ENCODE peak calls at places on chromosomes 6 and 20, in four cellular contexts. I is HepG2, W is K562, S is A549. X is an unnamed sample.

GRCh38 chr6:45310118-45310788 is 17.9 kb upstream of the RUNX2 start:
- DNase-seq in I (no peak), W (no peak), S (no peak), X (no peak)

GRCh38 chr6:49906511-49906910 is 40.2 kb upstream of the CRISP1 start:
- DNase-seq in I (no peak), W (no peak), S (no peak), X (no peak)

GRCh38 chr6:79466222-79466834 is 70.9 kb downstream of the LCA5 start:
- DNase-seq in I (no peak), W (no peak), S (no peak), X (no peak)

GRCh38 chr20:17520583-17520982 is 10.6 kb downstream of the BFSP1 start:
- DNase-seq in I (no peak), W (no peak), S (no peak), X (no peak)

GRCh38 chr6:161536141-161536735 is 262.4 kb upstream of the AGPAT4 start:
- DNase-seq in I (no peak), W (no peak), S (no peak), X (no peak)

GRCh38 chr6:13579911-13580310 is 5.5 kb downstream of the SIRT5 start:
- DNase-seq in I (no peak), W (no peak), S (no peak), X (no peak)

GRCh38 chr6:797479-798077 is 104.6 kb upstream of the EXOC2 start:
- DNase-seq in I (peak), W (peak), S (peak), X (peak)

GRCh38 chr6:5086294-5086890 is 1.3 kb downstream of the PPP1R3G start:
- DNase-seq in I (no peak), W (no peak), S (no peak), X (no peak)

GRCh38 chr20:17810847-17811604 is 111.3 kb downstream of the BANF2 start:
- DNase-seq in I (no peak), W (no peak), S (no peak), X (no peak)

GRCh38 chr6:133130863-133131262 is 110.3 kb upstream of the EYA4 start:
- DNase-seq in I (peak), W (no peak), S (peak), X (no peak)

GRCh38 chr6:151257984-151258445 is 18.2 kb downstream of the AKAP12 start:
- DNase-seq in I (no peak), W (no peak), S (no peak), X (no peak)

GRCh38 chr6:166743415-166743814 is 116.4 kb upstream of the RPS6KA2 start:
- DNase-seq in I (no peak), W (no peak), S (no peak), X (peak)

GRCh38 chr6:82118150-82118562 is 129.4 kb downstream of the IBTK start:
- DNase-seq in I (no peak), W (no peak), S (no peak), X (no peak)

GRCh38 chr6:96789871-96790270 is 47.4 kb downstream of the GPR63 start:
- DNase-seq in I (no peak), W (no peak), S (no peak), X (no peak)
- TF ChIP-seq RNF2 in I (no peak), W (no peak), S (no peak), X (no peak)

GRCh38 chr6:138307816-138308727 is 69.6 kb upstream of the SMIM28 start:
- DNase-seq in I (peak), W (no peak), S (no peak), X (no peak)
- TF ChIP-seq RNF2 in I (no peak), W (no peak), S (no peak), X (no peak)

DNA sequence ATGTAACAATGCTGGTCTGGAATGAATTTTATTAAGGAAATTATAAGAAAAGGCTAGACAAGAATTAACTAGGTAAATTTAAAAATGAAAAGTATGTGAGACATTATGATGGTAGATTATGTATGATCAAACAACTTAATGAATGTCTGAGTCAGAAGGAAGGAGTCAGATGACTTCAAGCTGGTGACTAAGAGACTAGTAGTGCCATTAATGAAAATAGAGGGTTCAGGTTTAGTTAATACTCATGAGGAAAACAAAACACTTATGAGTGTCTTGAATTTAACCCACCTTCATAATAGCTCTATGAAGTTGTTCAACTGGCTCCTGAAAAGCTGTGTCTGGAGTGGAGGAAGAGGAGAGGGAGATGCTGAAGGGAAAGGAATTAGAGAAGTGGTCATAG is 256.3 kb downstream of the ADGRB3 start:
- DNase-seq in I (no peak), W (no peak), S (no peak), X (no peak)
- TF ChIP-seq RNF2 in I (no peak), W (no peak), S (no peak), X (no peak)

GRCh38 chr6:39350723-39351505 is 28.4 kb upstream of the KCNK16 start:
- DNase-seq in I (no peak), W (no peak), S (no peak), X (no peak)
- TF ChIP-seq RNF2 in I (no peak), W (no peak), S (no peak), X (no peak)

DNA sequence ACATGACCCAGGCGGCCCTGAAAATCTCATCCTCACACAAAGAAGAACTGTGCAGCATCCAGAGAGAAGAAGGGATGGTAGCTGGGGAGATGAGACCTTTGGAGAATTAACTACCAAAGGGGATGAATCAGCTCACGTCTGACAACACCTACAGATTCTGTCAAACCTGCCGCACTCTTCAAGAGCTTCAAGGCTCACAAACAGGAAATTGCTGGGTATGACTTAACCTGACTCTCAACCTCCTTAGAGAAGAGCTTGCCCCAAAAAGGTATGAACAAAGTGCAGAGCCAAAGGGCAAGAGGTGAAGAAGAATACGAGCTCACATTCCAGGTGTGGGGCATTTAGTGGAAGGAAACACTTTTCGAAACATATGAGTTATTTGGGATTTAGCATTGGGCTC is 139.8 kb downstream of the BACH2 start:
- DNase-seq in I (no peak), W (no peak), S (no peak), X (no peak)
- TF ChIP-seq RNF2 in I (no peak), W (no peak), S (no peak), X (no peak)

DNA sequence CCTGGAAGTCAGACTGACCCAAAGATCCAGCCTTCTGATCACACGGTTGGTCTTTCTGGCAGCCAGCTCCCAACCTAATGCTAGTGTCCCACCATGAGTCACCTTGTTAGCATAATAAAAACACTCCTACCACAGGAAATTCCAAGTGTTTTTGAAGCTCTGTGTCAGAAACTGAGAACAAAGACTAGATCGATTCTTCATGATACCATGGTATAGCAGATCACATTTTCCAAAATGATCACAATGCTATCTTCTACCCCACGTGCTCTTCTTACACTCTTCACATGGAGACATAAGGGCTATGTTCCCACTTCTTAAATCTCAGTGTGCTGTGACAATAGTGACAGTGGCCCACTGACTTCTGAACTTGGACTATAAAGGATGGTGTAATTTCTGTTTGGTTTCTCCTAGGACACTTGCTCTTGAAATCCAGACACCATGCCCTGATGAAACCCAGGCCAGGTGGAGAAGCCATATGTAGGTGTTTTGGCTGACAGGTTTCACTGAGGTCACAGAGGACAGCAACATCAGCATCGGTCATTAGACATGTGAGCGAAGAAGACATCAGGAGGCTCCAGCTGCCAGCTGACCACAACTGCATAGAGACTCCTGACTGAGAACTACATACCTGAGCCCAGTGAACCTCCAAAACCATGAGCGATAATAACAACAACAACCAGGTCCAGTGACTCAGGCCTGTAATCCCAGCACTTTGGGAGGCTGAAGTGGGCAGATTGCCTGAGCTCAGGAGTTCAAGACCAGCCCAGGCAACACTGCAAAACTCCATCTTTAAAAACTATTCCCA is 57.5 kb downstream of the MKKS start:
- DNase-seq in I (no peak), W (no peak), S (no peak), X (no peak)
- TF ChIP-seq RNF2 in I (no peak), W (no peak), S (no peak), X (no peak)

GRCh38 chr20:40717343-40717865 is 28.4 kb upstream of the MAFB start:
- DNase-seq in I (no peak), W (no peak), S (no peak), X (no peak)
- TF ChIP-seq RNF2 in I (no peak), W (no peak), S (no peak), X (no peak)

GRCh38 chr6:1834231-1834630 is 224.5 kb downstream of the FOXC1 start:
- DNase-seq in I (no peak), W (no peak), S (no peak), X (no peak)

GRCh38 chr6:1832844-1833787 is 223.4 kb downstream of the FOXC1 start:
- DNase-seq in I (peak), W (no peak), S (no peak), X (no peak)

GRCh38 chr6:1832358-1832757 is 222.6 kb downstream of the FOXC1 start:
- DNase-seq in I (no peak), W (no peak), S (no peak), X (no peak)

GRCh38 chr6:1827984-1828793 is 218.5 kb downstream of the FOXC1 start:
- DNase-seq in I (no peak), W (no peak), S (no peak), X (no peak)

GRCh38 chr6:1831030-1831429 is 221.3 kb downstream of the FOXC1 start:
- DNase-seq in I (no peak), W (no peak), S (no peak), X (no peak)
- TF ChIP-seq RNF2 in I (no peak), W (no peak), S (no peak), X (no peak)

DNA sequence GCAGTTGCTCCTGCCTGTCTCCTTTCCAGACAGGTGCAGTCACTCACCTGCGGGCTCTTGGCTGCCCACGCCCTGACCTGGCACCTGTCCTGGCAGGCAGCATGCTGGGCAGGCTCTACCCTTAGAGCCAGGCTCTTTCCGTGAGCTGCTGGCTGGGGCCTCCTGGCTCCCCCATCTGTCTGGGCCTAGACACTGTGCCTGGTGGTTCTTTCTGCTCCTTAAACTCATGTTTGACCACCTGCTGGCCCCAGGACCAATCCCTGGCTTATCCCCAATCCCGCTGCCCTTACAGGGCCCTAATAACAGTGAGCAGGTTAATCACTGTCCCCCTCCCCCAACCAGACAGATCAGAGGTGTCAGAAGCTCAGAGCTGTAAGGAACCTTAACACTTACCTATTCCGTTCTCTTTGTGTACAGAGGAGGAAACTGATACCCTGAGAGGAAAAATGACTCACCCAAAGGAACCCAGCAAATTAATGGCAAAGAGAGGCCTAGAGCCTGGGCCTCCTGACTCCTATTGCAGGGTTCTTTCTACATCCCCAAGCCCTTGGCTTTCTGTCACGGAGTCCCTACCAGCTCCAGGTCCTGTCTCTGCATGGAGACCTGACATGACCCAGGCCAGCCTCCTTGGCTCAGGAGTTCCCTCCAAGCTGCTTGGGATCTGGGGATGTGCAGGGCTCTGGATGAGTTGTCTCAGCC is 54.7 kb downstream of the RAB44 start:
- DNase-seq in I (no peak), W (no peak), S (no peak), X (no peak)
- TF ChIP-seq RNF2 in I (no peak), W (no peak), S (no peak), X (no peak)

GRCh38 chr6:70312165-70312564 is 9.3 kb upstream of the COL9A1 start:
- DNase-seq in I (peak), W (no peak), S (no peak), X (no peak)

GRCh38 chr6:70307008-70307407 is 4.1 kb upstream of the COL9A1 start:
- DNase-seq in I (no peak), W (peak), S (no peak), X (no peak)

GRCh38 chr6:70314240-70314639 is 11.4 kb upstream of the COL9A1 start:
- DNase-seq in I (no peak), W (no peak), S (no peak), X (no peak)

GRCh38 chr6:70315096-70315751 is 12.3 kb upstream of the COL9A1 start:
- DNase-seq in I (no peak), W (no peak), S (no peak), X (no peak)

DNA sequence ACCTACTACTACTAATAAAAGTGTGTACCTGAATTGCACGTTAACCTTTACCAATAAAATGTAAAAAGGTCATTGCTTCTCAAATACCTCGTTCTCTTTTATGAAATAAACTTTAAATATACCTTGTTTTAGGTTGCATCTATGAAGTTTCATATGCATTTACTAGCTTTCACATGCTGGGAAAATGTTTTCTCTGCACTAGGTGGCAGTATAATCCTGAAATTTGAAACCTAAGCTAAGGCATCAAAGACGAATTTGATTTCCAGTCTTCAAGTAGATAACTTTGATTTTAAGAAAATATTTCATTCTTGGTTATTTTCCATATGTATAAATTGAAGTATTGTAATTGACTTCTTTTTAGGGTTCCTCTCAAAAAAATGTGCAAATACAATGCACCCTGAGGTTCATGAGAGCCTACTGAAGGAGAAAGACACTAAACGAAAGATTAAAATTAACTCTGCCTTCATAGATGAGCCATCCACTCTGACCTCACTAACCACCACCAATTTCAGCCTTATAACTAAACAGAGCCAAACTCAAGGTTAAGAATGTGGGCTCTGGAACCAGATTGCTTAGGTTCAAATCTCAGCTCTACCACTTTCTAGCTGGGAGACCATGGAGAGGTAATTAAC is 7.3 kb upstream of the COL9A1 start:
- DNase-seq in I (peak), W (peak), S (peak), X (no peak)
- TF ChIP-seq RNF2 in I (no peak), W (no peak), S (no peak), X (no peak)

X was measured in H1.